ENCODE peak calls at places on chromosomes 2 and 18, in seven cellular contexts. I is HL-60, C is psoas muscle, H is right atrium auricular region, N is RWPE1, B is thoracic aorta, E is cardiac muscle cell. J is an unnamed sample.

GRCh38 chr2:169221745-169222369 is 140.5 kb downstream of the LRP2 start:
- DNase-seq in I (no peak), C (no peak), H (no peak), N (peak; percentile 32), B (no peak), E (peak; percentile 53), J (no peak)

GRCh38 chr18:27467073-27467472 is 282.0 kb upstream of the CHST9 start:
- DNase-seq in I (no peak), C (no peak), H (no peak), N (no peak), B (no peak), E (no peak), J (no peak)

GRCh38 chr18:51098082-51098481 is 68.1 kb downstream of the SMAD4 start:
- DNase-seq in I (no peak), C (no peak), H (no peak), N (no peak), B (no peak), E (no peak), J (no peak)

GRCh38 chr2:109470121-109470921 is 143.4 kb downstream of the SEPTIN10 start:
- DNase-seq in I (peak; percentile 54), C (no peak), H (no peak), N (peak; percentile 26), B (no peak), E (no peak), J (no peak)

GRCh38 chr2:109256921-109257320 is 127.9 kb downstream of the SH3RF3 start:
- DNase-seq in I (no peak), C (peak; percentile 61), H (peak; percentile 76), N (no peak), B (no peak), E (no peak), J (no peak)

GRCh38 chr2:204340511-204340910 is 204.8 kb upstream of the PARD3B start:
- DNase-seq in I (no peak), C (no peak), H (no peak), N (no peak), B (no peak), E (no peak), J (no peak)

GRCh38 chr2:227881866-227882517 is 10.6 kb downstream of the DAW1 start:
- DNase-seq in I (peak; percentile 27), C (no peak), H (no peak), N (no peak), B (no peak), E (no peak), J (no peak)

GRCh38 chr2:99600929-99601680 is 111.3 kb upstream of the REV1 start:
- DNase-seq in I (no peak), C (no peak), H (no peak), N (no peak), B (no peak), E (no peak), J (no peak)

GRCh38 chr2:172101707-172102158 is 967 bp downstream of the DLX2 start:
- DNase-seq in I (no peak), C (no peak), H (no peak), N (no peak), B (no peak), E (no peak), J (no peak)

GRCh38 chr18:46297621-46298020 is 193.4 kb downstream of the HAUS1 start:
- DNase-seq in I (no peak), C (no peak), H (no peak), N (no peak), B (no peak), E (no peak), J (no peak)

GRCh38 chr2:168190590-168191336 is 56.6 kb downstream of the STK39 start:
- DNase-seq in I (no peak), C (no peak), H (no peak), N (no peak), B (no peak), E (no peak), J (no peak)

GRCh38 chr2:159153063-159153462 is 133.4 kb downstream of the WDSUB1 start:
- DNase-seq in I (no peak), C (no peak), H (no peak), N (no peak), B (no peak), E (no peak), J (no peak)

GRCh38 chr2:55163895-55164509 is 68.1 kb downstream of the CLHC1 start:
- DNase-seq in I (no peak), C (no peak), H (no peak), N (no peak), B (no peak), E (no peak), J (no peak)

GRCh38 chr2:43188561-43189386 is 37.6 kb downstream of the ZFP36L2 start:
- DNase-seq in I (no peak), C (no peak), H (no peak), N (no peak), B (no peak), E (no peak), J (no peak)

GRCh38 chr2:224401641-224402342 is at the start of gene FAM124B:
- DNase-seq in I (no peak), C (peak; percentile 50), H (peak; percentile 86), N (no peak), B (peak; percentile 13), E (no peak), J (no peak)

GRCh38 chr2:234550511-234551107 is 53.7 kb upstream of the ARL4C start:
- DNase-seq in I (peak; percentile 49), C (peak; percentile 59), H (peak; percentile 68), N (peak; percentile 76), B (peak; percentile 28), E (peak; percentile 79), J (no peak)

GRCh38 chr2:102350118-102350793 is 5.3 kb upstream of the IL18R1 start:
- DNase-seq in I (no peak), C (no peak), H (no peak), N (no peak), B (no peak), E (no peak), J (no peak)

GRCh38 chr2:39548971-39549370 is 111.9 kb upstream of the MAP4K3 start:
- DNase-seq in I (no peak), C (no peak), H (no peak), N (no peak), B (no peak), E (no peak), J (no peak)

GRCh38 chr2:10432315-10433181 is 15.6 kb downstream of the ODC1 start:
- DNase-seq in I (no peak), C (no peak), H (no peak), N (no peak), B (no peak), E (peak; percentile 29), J (no peak)

GRCh38 chr2:100984892-100985307 is 17.2 kb upstream of the RPL31 start:
- DNase-seq in I (peak; percentile 33), C (peak; percentile 78), H (peak; percentile 78), N (peak; percentile 71), B (peak; percentile 23), E (peak; percentile 83), J (no peak)

GRCh38 chr2:12057436-12058166 is 311.2 kb downstream of the LPIN1 start:
- DNase-seq in I (peak; percentile 63), C (peak; percentile 25), H (no peak), N (no peak), B (no peak), E (no peak), J (no peak)

GRCh38 chr18:45783097-45784075 is 42.1 kb upstream of the SIGLEC15 start:
- DNase-seq in I (no peak), C (no peak), H (no peak), N (no peak), B (no peak), E (no peak), J (peak; percentile 3)

GRCh38 chr2:240024766-240025165 is 376 bp downstream of the NDUFA10 start:
- DNase-seq in I (no peak), C (no peak), H (no peak), N (peak; percentile 22), B (no peak), E (peak; percentile 26), J (no peak)

GRCh38 chr18:11379660-11380059 is 229.7 kb upstream of the SLC35G4 start:
- DNase-seq in I (no peak), C (no peak), H (no peak), N (no peak), B (no peak), E (no peak), J (no peak)

GRCh38 chr2:232309592-232309991 is 69.0 kb upstream of the ALPP start:
- DNase-seq in I (no peak), C (no peak), H (no peak), N (no peak), B (no peak), E (no peak), J (no peak)

GRCh38 chr2:237427807-237428506 is 14.0 kb upstream of the COL6A3 start:
- DNase-seq in I (no peak), C (no peak), H (no peak), N (no peak), B (no peak), E (no peak), J (no peak)

GRCh38 chr18:24000613-24001490 is 13.7 kb upstream of the TTC39C start:
- DNase-seq in I (no peak), C (no peak), H (no peak), N (no peak), B (no peak), E (no peak), J (no peak)

GRCh38 chr2:175004980-175005832 is at the start of gene CHN1:
- DNase-seq in I (peak; percentile 46), C (peak; percentile 79), H (peak; percentile 68), N (peak; percentile 45), B (peak; percentile 38), E (peak; percentile 88), J (peak; percentile 77)

GRCh38 chr2:110770308-110770695 is 37.9 kb downstream of the ACOXL start:
- DNase-seq in I (no peak), C (no peak), H (no peak), N (no peak), B (no peak), E (no peak), J (no peak)

DNA sequence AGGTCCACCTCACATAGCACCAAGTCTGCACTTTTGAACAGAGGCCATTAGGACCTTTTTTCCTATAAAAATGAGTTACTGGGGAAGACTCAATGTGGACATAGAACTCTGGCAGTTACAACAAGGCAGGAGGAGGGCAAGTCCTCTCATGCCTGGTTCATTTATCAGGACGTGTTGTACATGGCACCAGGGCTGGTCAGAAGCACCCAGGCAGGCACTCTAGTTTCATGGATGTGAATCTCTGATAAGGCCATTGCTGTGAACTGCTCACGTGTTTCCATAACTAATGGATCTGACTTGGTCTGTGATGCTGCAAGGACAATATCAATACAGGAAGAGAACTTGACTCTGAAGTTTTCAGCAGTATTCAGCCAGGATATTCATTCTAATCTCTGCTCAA is 16.0 kb downstream of the CDC42EP3 start:
- DNase-seq in I (no peak), C (no peak), H (no peak), N (no peak), B (no peak), E (no peak), J (no peak)
- H3K27ac ChIP-seq in I (no peak overlapping the region), C (peak overlapping the region; percentile 90), H (peak overlapping the region; percentile 93), N (no peak overlapping the region), B (peak overlapping the region; percentile 64), E (peak overlapping the region; percentile 74), J (peak overlapping the region; percentile 57)

GRCh38 chr2:68767031-68767961 is 32.7 kb downstream of the ARHGAP25 start:
- DNase-seq in I (no peak), C (no peak), H (no peak), N (no peak), B (no peak), E (no peak), J (no peak)
- H3K27ac ChIP-seq in I (peak overlapping the region; percentile 87), C (no peak overlapping the region), H (no peak overlapping the region), N (no peak overlapping the region), B (no peak overlapping the region), E (no peak overlapping the region), J (no peak overlapping the region)

GRCh38 chr2:212013656-212014055 is 524.9 kb downstream of the ERBB4 start:
- DNase-seq in I (no peak), C (no peak), H (no peak), N (no peak), B (no peak), E (no peak), J (no peak)
- H3K27ac ChIP-seq in I (no peak overlapping the region), C (no peak overlapping the region), H (no peak overlapping the region), N (no peak overlapping the region), B (no peak overlapping the region), E (no peak overlapping the region), J (no peak overlapping the region)

GRCh38 chr2:64626963-64627760 is 26.6 kb downstream of the SERTAD2 start:
- DNase-seq in I (no peak), C (no peak), H (peak; percentile 44), N (no peak), B (no peak), E (peak; percentile 67), J (peak; percentile 5)
- H3K27ac ChIP-seq in I (no peak overlapping the region), C (no peak overlapping the region), H (no peak overlapping the region), N (peak overlapping the region; percentile 15), B (no peak overlapping the region), E (peak overlapping the region; percentile 71), J (no peak overlapping the region)

J was measured in coronary artery.